ENCODE peak calls at places on chromosomes 6 and 20, in seven cellular contexts. W is stimulated activated CD4-positive, alpha-beta T cell treated with anti-CD3 and anti-CD28 coated beads, Interleukin-12 subunit alpha, Interleukin-12 subunit beta, amount 100 ng/mL, for 4 hours; E is HS-27A; N is mesendoderm; F is effector CD4-positive, alpha-beta T cell; Z is NCI-H1694; U is T-helper 17 cell. G is an unnamed sample.

GRCh38 chr20:49594143-49594928 is 26.4 kb upstream of the PTGIS start:
- DNase-seq in W (peak; percentile 48), E (no peak), N (no peak), F (no peak), Z (no peak), U (no peak), G (peak; percentile 85)

GRCh38 chr6:45955597-45955996 is 60.1 kb downstream of the CLIC5 start:
- DNase-seq in W (no peak), E (no peak), N (no peak), F (no peak), Z (no peak), U (no peak), G (no peak)

GRCh38 chr6:111642463-111643158 is 36.9 kb upstream of the TRAF3IP2 start:
- DNase-seq in W (no peak), E (no peak), N (peak; percentile 79), F (no peak), Z (no peak), U (no peak), G (no peak)

GRCh38 chr6:142912125-142912524 is 32.9 kb downstream of the HIVEP2 start:
- DNase-seq in W (no peak), E (no peak), N (no peak), F (no peak), Z (no peak), U (no peak), G (no peak)

GRCh38 chr6:64680446-64680845 is 1026.6 kb downstream of the EYS start:
- DNase-seq in W (no peak), E (no peak), N (peak; percentile 11), F (no peak), Z (no peak), U (no peak), G (no peak)

GRCh38 chr6:89257346-89257745 is 40.2 kb upstream of the GABRR1 start:
- DNase-seq in W (no peak), E (no peak), N (no peak), F (no peak), Z (no peak), U (no peak), G (no peak)

GRCh38 chr6:12343440-12344162 is 53.4 kb downstream of the EDN1 start:
- DNase-seq in W (no peak), E (no peak), N (no peak), F (no peak), Z (no peak), U (no peak), G (no peak)

GRCh38 chr6:109008951-109009760 is 85.5 kb downstream of the SESN1 start:
- DNase-seq in W (peak; percentile 91), E (peak; percentile 34), N (peak; percentile 92), F (peak; percentile 91), Z (peak; percentile 17), U (peak; percentile 95), G (peak; percentile 94)

GRCh38 chr6:169838291-169839028 is 87.0 kb downstream of the ERMARD start:
- DNase-seq in W (no peak), E (no peak), N (no peak), F (no peak), Z (peak; percentile 24), U (no peak), G (peak; percentile 36)

GRCh38 chr20:51636123-51636522 is 93.6 kb upstream of the NFATC2 start:
- DNase-seq in W (no peak), E (no peak), N (no peak), F (no peak), Z (no peak), U (no peak), G (no peak)

GRCh38 chr20:17498181-17498580 is 33.0 kb downstream of the BFSP1 start:
- DNase-seq in W (no peak), E (no peak), N (no peak), F (no peak), Z (no peak), U (no peak), G (peak; percentile 17)

GRCh38 chr20:36399147-36399968 is 93.2 kb downstream of the DLGAP4 start:
- DNase-seq in W (peak; percentile 15), E (no peak), N (peak; percentile 96), F (no peak), Z (peak; percentile 36), U (no peak), G (peak; percentile 70)

GRCh38 chr20:12289476-12289875 is 371.8 kb downstream of the BTBD3 start:
- DNase-seq in W (no peak), E (no peak), N (no peak), F (no peak), Z (no peak), U (no peak), G (no peak)

G was measured in activated CD8-positive, alpha-beta memory T cell treated with anti-CD3 and anti-CD28 coated beads, Interleukin-2, amount 50 U/mL, for 48 hours.